ENCODE peak calls at places on chromosomes 1 and 21, in seven cellular contexts. One of them, this sample, is unnamed.

GRCh38 chr1:36119451-36119850 is 5.6 kb downstream of the COL8A2 start:
- DNase-seq in astrocyte: no peak
- DNase-seq in neuronal stem cell: no peak
- DNase-seq in mammary epithelial cell: no peak
- DNase-seq in upper lobe of right lung: no peak
- DNase-seq in Panc1: no peak
- DNase-seq in left ventricle myocardium inferior: no peak
- DNase-seq in this sample: no peak

GRCh38 chr1:10642403-10643080 is 153.9 kb downstream of the CASZ1 start:
- DNase-seq in astrocyte: no peak
- DNase-seq in neuronal stem cell: no peak
- DNase-seq in mammary epithelial cell: no peak
- DNase-seq in upper lobe of right lung: no peak
- DNase-seq in Panc1: no peak
- DNase-seq in left ventricle myocardium inferior: no peak
- DNase-seq in this sample: no peak

GRCh38 chr1:152107984-152108898 is 7.0 kb downstream of the TCHH start:
- DNase-seq in astrocyte: peak; percentile 48
- DNase-seq in neuronal stem cell: no peak
- DNase-seq in mammary epithelial cell: no peak
- DNase-seq in upper lobe of right lung: peak; percentile 67
- DNase-seq in Panc1: no peak
- DNase-seq in left ventricle myocardium inferior: peak; percentile 23
- DNase-seq in this sample: no peak

GRCh38 chr1:173505401-173505800 is 28.3 kb downstream of the PRDX6 start:
- DNase-seq in astrocyte: no peak
- DNase-seq in neuronal stem cell: no peak
- DNase-seq in mammary epithelial cell: peak; percentile 56
- DNase-seq in upper lobe of right lung: no peak
- DNase-seq in Panc1: no peak
- DNase-seq in left ventricle myocardium inferior: no peak
- DNase-seq in this sample: no peak

GRCh38 chr1:54885237-54885679 is 1.7 kb downstream of the DHCR24 start:
- DNase-seq in astrocyte: no peak
- DNase-seq in neuronal stem cell: no peak
- DNase-seq in mammary epithelial cell: no peak
- DNase-seq in upper lobe of right lung: no peak
- DNase-seq in Panc1: no peak
- DNase-seq in left ventricle myocardium inferior: no peak
- DNase-seq in this sample: no peak

GRCh38 chr1:177227978-177228720 is 57.4 kb downstream of the BRINP2 start:
- DNase-seq in astrocyte: no peak
- DNase-seq in neuronal stem cell: no peak
- DNase-seq in mammary epithelial cell: no peak
- DNase-seq in upper lobe of right lung: no peak
- DNase-seq in Panc1: no peak
- DNase-seq in left ventricle myocardium inferior: no peak
- DNase-seq in this sample: no peak

GRCh38 chr1:162003825-162004205 is 19.9 kb downstream of the OLFML2B start:
- DNase-seq in astrocyte: peak; percentile 93
- DNase-seq in neuronal stem cell: no peak
- DNase-seq in mammary epithelial cell: peak; percentile 81
- DNase-seq in upper lobe of right lung: no peak
- DNase-seq in Panc1: no peak
- DNase-seq in left ventricle myocardium inferior: no peak
- DNase-seq in this sample: peak; percentile 85

GRCh38 chr21:40685121-40685630 is 161.8 kb downstream of the DSCAM start:
- DNase-seq in astrocyte: no peak
- DNase-seq in neuronal stem cell: no peak
- DNase-seq in mammary epithelial cell: no peak
- DNase-seq in upper lobe of right lung: no peak
- DNase-seq in Panc1: no peak
- DNase-seq in left ventricle myocardium inferior: peak; percentile 27
- DNase-seq in this sample: no peak

GRCh38 chr1:95118019-95118499 is 904 bp downstream of the TLCD4 start:
- DNase-seq in astrocyte: no peak
- DNase-seq in neuronal stem cell: no peak
- DNase-seq in mammary epithelial cell: peak; percentile 5
- DNase-seq in upper lobe of right lung: peak; percentile 83
- DNase-seq in Panc1: no peak
- DNase-seq in left ventricle myocardium inferior: no peak
- DNase-seq in this sample: no peak

GRCh38 chr1:225871374-225872074 is 10.7 kb downstream of the TMEM63A start:
- DNase-seq in astrocyte: no peak
- DNase-seq in neuronal stem cell: no peak
- DNase-seq in mammary epithelial cell: no peak
- DNase-seq in upper lobe of right lung: no peak
- DNase-seq in Panc1: peak; percentile 80
- DNase-seq in left ventricle myocardium inferior: no peak
- DNase-seq in this sample: peak; percentile 27

GRCh38 chr1:166297993-166298392 is 131.2 kb upstream of the FAM78B start:
- DNase-seq in astrocyte: no peak
- DNase-seq in neuronal stem cell: no peak
- DNase-seq in mammary epithelial cell: no peak
- DNase-seq in upper lobe of right lung: no peak
- DNase-seq in Panc1: no peak
- DNase-seq in left ventricle myocardium inferior: no peak
- DNase-seq in this sample: no peak

GRCh38 chr1:9797049-9797448 is 26.7 kb downstream of the CLSTN1 start:
- DNase-seq in astrocyte: no peak
- DNase-seq in neuronal stem cell: no peak
- DNase-seq in mammary epithelial cell: no peak
- DNase-seq in upper lobe of right lung: peak; percentile 3
- DNase-seq in Panc1: no peak
- DNase-seq in left ventricle myocardium inferior: no peak
- DNase-seq in this sample: no peak

GRCh38 chr1:2969011-2969869 is 52.0 kb upstream of the ACTRT2 start:
- DNase-seq in astrocyte: no peak
- DNase-seq in neuronal stem cell: no peak
- DNase-seq in mammary epithelial cell: no peak
- DNase-seq in upper lobe of right lung: peak; percentile 46
- DNase-seq in Panc1: no peak
- DNase-seq in left ventricle myocardium inferior: no peak
- DNase-seq in this sample: peak; percentile 55

GRCh38 chr21:18951291-18952038 is 547.9 kb upstream of the TMPRSS15 start:
- DNase-seq in astrocyte: no peak
- DNase-seq in neuronal stem cell: peak; percentile 51
- DNase-seq in mammary epithelial cell: no peak
- DNase-seq in upper lobe of right lung: no peak
- DNase-seq in Panc1: peak; percentile 1
- DNase-seq in left ventricle myocardium inferior: no peak
- DNase-seq in this sample: no peak

GRCh38 chr21:25908495-25908894 is 173.7 kb downstream of the GABPA start:
- DNase-seq in astrocyte: no peak
- DNase-seq in neuronal stem cell: no peak
- DNase-seq in mammary epithelial cell: no peak
- DNase-seq in upper lobe of right lung: no peak
- DNase-seq in Panc1: no peak
- DNase-seq in left ventricle myocardium inferior: no peak
- DNase-seq in this sample: no peak

GRCh38 chr1:169928438-169929209 is 34.9 kb upstream of the SCYL3 start:
- DNase-seq in astrocyte: peak; percentile 47
- DNase-seq in neuronal stem cell: peak; percentile 11
- DNase-seq in mammary epithelial cell: peak; percentile 32
- DNase-seq in upper lobe of right lung: no peak
- DNase-seq in Panc1: peak; percentile 24
- DNase-seq in left ventricle myocardium inferior: no peak
- DNase-seq in this sample: no peak

GRCh38 chr1:53316058-53316741 is 11.7 kb downstream of the LRP8 start:
- DNase-seq in astrocyte: no peak
- DNase-seq in neuronal stem cell: no peak
- DNase-seq in mammary epithelial cell: no peak
- DNase-seq in upper lobe of right lung: no peak
- DNase-seq in Panc1: no peak
- DNase-seq in left ventricle myocardium inferior: no peak
- DNase-seq in this sample: no peak

GRCh38 chr1:156419863-156420208 is 50.8 kb downstream of the RHBG start:
- DNase-seq in astrocyte: no peak
- DNase-seq in neuronal stem cell: no peak
- DNase-seq in mammary epithelial cell: no peak
- DNase-seq in upper lobe of right lung: no peak
- DNase-seq in Panc1: no peak
- DNase-seq in left ventricle myocardium inferior: no peak
- DNase-seq in this sample: no peak

GRCh38 chr1:59750612-59751395 is 63.9 kb upstream of the HOOK1 start:
- DNase-seq in astrocyte: peak; percentile 90
- DNase-seq in neuronal stem cell: no peak
- DNase-seq in mammary epithelial cell: peak; percentile 88
- DNase-seq in upper lobe of right lung: no peak
- DNase-seq in Panc1: no peak
- DNase-seq in left ventricle myocardium inferior: no peak
- DNase-seq in this sample: no peak

GRCh38 chr1:84146375-84147032 is 2.4 kb downstream of the PRKACB start:
- DNase-seq in astrocyte: peak; percentile 75
- DNase-seq in neuronal stem cell: no peak
- DNase-seq in mammary epithelial cell: peak; percentile 48
- DNase-seq in upper lobe of right lung: no peak
- DNase-seq in Panc1: peak; percentile 56
- DNase-seq in left ventricle myocardium inferior: no peak
- DNase-seq in this sample: no peak

GRCh38 chr21:17512245-17513213 is at the start of gene CXADR:
- DNase-seq in astrocyte: peak; percentile 7
- DNase-seq in neuronal stem cell: peak; percentile 92
- DNase-seq in mammary epithelial cell: peak; percentile 85
- DNase-seq in upper lobe of right lung: peak; percentile 96
- DNase-seq in Panc1: no peak
- DNase-seq in left ventricle myocardium inferior: peak; percentile 74
- DNase-seq in this sample: no peak

DNA sequence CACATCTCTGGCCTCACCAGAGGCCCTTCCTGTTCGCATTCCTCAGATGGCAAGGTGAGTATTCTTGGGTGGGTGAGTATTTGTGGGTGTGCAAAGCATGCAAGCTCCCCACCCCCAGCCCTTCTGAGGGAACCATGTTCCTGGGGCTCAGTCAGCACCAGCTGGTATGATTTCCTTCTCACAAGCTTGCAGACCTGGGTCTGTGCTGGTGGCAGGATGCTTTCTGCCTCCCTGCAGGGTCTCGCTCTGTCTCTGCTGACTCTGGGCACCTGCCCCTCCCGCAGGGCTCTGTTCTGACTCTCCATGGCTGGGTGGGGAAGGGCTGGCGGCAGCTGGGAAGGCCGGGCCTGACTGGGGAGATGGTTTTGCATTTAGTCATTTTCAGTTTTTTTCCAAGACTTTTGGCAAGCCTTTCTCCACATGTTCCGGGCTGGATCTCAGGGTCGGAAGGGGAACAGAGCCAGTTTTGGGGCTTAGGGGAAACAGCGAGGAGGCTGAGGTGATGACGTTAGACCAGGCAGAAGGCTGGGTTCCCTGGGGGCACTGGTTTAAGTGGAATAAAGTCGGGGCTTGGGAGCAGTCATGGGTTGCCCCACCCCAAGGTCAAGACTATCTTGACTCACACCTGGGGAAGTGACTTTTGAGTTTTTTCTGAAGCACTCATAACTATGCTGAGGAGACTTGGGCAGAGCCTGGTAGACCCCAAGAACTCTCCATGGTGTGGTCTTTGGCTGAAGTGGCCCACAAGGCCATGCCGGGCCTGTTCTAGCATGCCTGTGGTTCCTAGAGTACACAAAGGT is 6.2 kb downstream of the RASSF5 start:
- DNase-seq in astrocyte: peak; percentile 84
- DNase-seq in neuronal stem cell: no peak
- DNase-seq in mammary epithelial cell: peak; percentile 94
- DNase-seq in upper lobe of right lung: peak; percentile 74
- DNase-seq in Panc1: no peak
- DNase-seq in left ventricle myocardium inferior: peak; percentile 70
- DNase-seq in this sample: peak; percentile 90
- H3K4me3 ChIP-seq in astrocyte: no peak overlapping the region
- H3K4me3 ChIP-seq in neuronal stem cell: no peak overlapping the region
- H3K4me3 ChIP-seq in mammary epithelial cell: no peak overlapping the region
- H3K4me3 ChIP-seq in upper lobe of right lung: no peak overlapping the region
- H3K4me3 ChIP-seq in Panc1: no peak overlapping the region
- H3K4me3 ChIP-seq in left ventricle myocardium inferior: no peak overlapping the region
- H3K4me3 ChIP-seq in this sample: no peak overlapping the region

DNA sequence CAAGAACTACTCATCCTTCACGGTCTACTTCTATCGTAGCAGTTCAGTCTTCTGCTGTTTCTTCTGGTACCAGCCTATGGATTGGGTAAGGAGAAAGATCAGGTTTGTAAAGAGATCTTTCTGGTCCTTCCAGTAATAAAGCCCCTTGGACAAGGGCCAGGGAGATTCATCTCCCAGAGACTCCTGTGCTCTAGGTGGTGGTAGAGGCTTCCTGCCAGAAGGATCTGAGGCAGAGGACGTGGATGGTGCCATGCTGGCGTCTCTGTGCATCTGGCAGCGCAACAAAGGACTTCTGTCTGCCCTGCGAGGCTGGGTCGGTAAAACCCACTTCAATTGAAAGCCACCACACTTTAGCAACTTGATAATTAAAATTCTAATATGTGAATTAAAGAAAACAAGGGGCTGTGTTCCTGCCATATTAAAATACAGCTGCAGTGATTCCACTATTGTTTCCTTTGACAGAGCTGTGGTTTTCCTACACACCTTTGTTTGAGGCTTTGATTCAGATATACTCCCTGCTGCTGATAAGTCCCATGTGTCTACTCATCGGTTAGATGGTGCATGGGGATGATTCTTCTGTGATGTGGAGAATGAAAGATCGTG is 73.6 kb downstream of the ROR1 start:
- DNase-seq in astrocyte: no peak
- DNase-seq in neuronal stem cell: no peak
- DNase-seq in mammary epithelial cell: peak; percentile 71
- DNase-seq in upper lobe of right lung: no peak
- DNase-seq in Panc1: no peak
- DNase-seq in left ventricle myocardium inferior: no peak
- DNase-seq in this sample: no peak
- H3K27ac ChIP-seq in astrocyte: no peak overlapping the region
- H3K27ac ChIP-seq in neuronal stem cell: no peak overlapping the region
- H3K27ac ChIP-seq in mammary epithelial cell: no peak overlapping the region
- H3K27ac ChIP-seq in upper lobe of right lung: no peak overlapping the region
- H3K27ac ChIP-seq in Panc1: no peak overlapping the region
- H3K27ac ChIP-seq in left ventricle myocardium inferior: no peak overlapping the region
- H3K27ac ChIP-seq in this sample: no peak overlapping the region

GRCh38 chr1:50047916-50048694 is 24.4 kb upstream of the AGBL4 start:
- DNase-seq in astrocyte: no peak
- DNase-seq in neuronal stem cell: peak; percentile 26
- DNase-seq in mammary epithelial cell: no peak
- DNase-seq in upper lobe of right lung: peak; percentile 60
- DNase-seq in Panc1: no peak
- DNase-seq in left ventricle myocardium inferior: no peak
- DNase-seq in this sample: peak; percentile 47
- H3K4me3 ChIP-seq in astrocyte: peak overlapping the region; percentile 17
- H3K4me3 ChIP-seq in neuronal stem cell: peak overlapping the region; percentile 79
- H3K4me3 ChIP-seq in mammary epithelial cell: no peak overlapping the region
- H3K4me3 ChIP-seq in upper lobe of right lung: no peak overlapping the region
- H3K4me3 ChIP-seq in Panc1: no peak overlapping the region
- H3K4me3 ChIP-seq in left ventricle myocardium inferior: peak overlapping the region; percentile 63
- H3K4me3 ChIP-seq in this sample: no peak overlapping the region

DNA sequence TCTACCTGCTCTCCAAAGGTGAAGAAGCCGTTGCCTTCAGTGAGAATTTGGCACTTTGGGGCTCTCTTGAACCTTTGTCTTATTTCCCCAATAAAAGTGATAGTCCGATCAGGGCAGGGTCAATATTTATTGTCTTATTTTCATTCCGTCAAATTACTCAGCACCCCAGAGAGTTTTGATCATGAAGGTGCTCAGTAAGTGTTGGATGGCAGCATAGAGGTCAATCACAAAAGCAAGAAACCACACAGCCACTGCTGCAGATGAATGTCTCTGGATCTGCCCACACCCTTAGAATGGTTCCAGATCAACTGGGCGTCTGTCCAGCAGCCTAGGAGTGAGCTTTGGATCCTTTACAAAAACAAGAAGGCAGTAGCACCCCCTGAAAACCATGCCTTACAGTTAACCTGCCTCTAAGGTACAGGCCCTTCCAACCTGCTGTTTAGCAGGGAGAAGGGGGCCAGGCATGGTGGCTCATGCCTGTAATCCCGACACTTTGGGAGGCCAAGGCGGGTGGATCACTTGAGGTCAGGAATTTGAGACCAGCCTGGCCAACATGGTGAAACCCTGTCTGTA is 97.3 kb downstream of the PSMG1 start:
- DNase-seq in astrocyte: no peak
- DNase-seq in neuronal stem cell: no peak
- DNase-seq in mammary epithelial cell: no peak
- DNase-seq in upper lobe of right lung: no peak
- DNase-seq in Panc1: no peak
- DNase-seq in left ventricle myocardium inferior: no peak
- DNase-seq in this sample: no peak
- H3K27ac ChIP-seq in astrocyte: no peak overlapping the region
- H3K27ac ChIP-seq in neuronal stem cell: no peak overlapping the region
- H3K27ac ChIP-seq in mammary epithelial cell: no peak overlapping the region
- H3K27ac ChIP-seq in upper lobe of right lung: no peak overlapping the region
- H3K27ac ChIP-seq in Panc1: no peak overlapping the region
- H3K27ac ChIP-seq in left ventricle myocardium inferior: peak overlapping the region; percentile 94
- H3K27ac ChIP-seq in this sample: peak overlapping the region; percentile 43

This sample was measured in aorta.